ENCODE peak calls at places on chromosomes 6 and 20, in six cellular contexts. K is GM12878, R is Panc1, U is HCT116, T is HL-60, B is HepG2. V is an unnamed sample.

GRCh38 chr20:63323298-63323820 is 30.4 kb downstream of the COL20A1 start:
- DNase-seq in K (no peak), R (no peak), U (no peak), T (no peak), B (no peak), V (peak; percentile 49)

GRCh38 chr6:102749210-102749971 is 1355.9 kb downstream of the GRIK2 start:
- DNase-seq in K (no peak), R (no peak), U (no peak), T (no peak), B (no peak), V (no peak)

GRCh38 chr20:23139524-23139923 is 53.4 kb upstream of the CD93 start:
- DNase-seq in K (no peak), R (no peak), U (no peak), T (no peak), B (no peak), V (no peak)

GRCh38 chr6:46378161-46378881 is 112.9 kb downstream of the RCAN2 start:
- DNase-seq in K (no peak), R (no peak), U (no peak), T (no peak), B (no peak), V (no peak)

GRCh38 chr6:142537612-142538478 is 236.0 kb downstream of the ADGRG6 start:
- DNase-seq in K (no peak), R (no peak), U (peak; percentile 34), T (no peak), B (peak; percentile 45), V (peak; percentile 76)

GRCh38 chr6:7035837-7036249 is 71.9 kb upstream of the RREB1 start:
- DNase-seq in K (no peak), R (no peak), U (no peak), T (no peak), B (no peak), V (no peak)

GRCh38 chr20:24503352-24503931 is 34.0 kb downstream of the SYNDIG1 start:
- DNase-seq in K (no peak), R (no peak), U (no peak), T (no peak), B (no peak), V (no peak)

GRCh38 chr20:60535211-60535610 is 577.0 kb downstream of the CDH26 start:
- DNase-seq in K (no peak), R (no peak), U (no peak), T (no peak), B (no peak), V (no peak)

GRCh38 chr20:32522525-32522774 is 62.7 kb downstream of the NOL4L start:
- DNase-seq in K (no peak), R (no peak), U (no peak), T (no peak), B (no peak), V (no peak)

GRCh38 chr6:89044988-89045387 is 35.6 kb upstream of the PNRC1 start:
- DNase-seq in K (no peak), R (no peak), U (no peak), T (peak; percentile 67), B (no peak), V (no peak)

DNA sequence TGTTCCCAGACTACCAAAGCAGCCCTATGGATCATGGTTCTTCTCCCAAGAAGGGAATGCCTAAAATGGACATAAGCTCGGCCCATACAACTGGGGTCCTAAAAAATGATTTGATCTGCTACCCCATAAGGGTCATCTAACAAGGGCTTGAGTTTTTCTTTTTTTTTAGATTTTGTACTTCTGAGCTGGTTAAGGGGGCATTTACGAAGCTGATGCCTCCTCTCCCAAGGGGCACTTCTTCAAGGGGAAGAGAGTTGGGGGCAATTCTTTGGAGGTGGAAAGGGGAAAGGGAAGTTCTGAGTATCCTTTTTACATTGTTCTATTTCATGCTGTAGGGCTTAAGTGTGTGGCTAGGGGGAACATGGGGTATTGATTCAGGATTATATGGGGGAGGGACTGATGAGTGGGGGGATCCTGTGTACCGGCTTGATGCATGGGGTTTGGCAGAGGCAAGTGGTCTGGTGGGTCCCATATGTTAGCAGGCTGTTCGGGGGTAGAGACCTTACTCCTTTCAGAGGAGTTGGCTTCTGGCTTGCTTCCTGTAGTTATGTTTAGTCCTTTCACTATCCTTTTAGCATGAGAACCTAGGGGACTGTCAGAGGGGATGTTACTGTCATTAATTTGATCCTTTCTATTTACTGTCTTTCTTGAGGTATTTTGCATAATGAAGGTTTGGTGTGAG is 8.1 kb upstream of the ZNFX1 start:
- DNase-seq in K (no peak), R (no peak), U (no peak), T (no peak), B (no peak), V (no peak)
- TF ChIP-seq POLR2AphosphoS5 in K (peak; percentile 71), R (peak; percentile 55), U (no peak), T (peak; percentile 37), B (peak; percentile 9), V (no peak)

DNA sequence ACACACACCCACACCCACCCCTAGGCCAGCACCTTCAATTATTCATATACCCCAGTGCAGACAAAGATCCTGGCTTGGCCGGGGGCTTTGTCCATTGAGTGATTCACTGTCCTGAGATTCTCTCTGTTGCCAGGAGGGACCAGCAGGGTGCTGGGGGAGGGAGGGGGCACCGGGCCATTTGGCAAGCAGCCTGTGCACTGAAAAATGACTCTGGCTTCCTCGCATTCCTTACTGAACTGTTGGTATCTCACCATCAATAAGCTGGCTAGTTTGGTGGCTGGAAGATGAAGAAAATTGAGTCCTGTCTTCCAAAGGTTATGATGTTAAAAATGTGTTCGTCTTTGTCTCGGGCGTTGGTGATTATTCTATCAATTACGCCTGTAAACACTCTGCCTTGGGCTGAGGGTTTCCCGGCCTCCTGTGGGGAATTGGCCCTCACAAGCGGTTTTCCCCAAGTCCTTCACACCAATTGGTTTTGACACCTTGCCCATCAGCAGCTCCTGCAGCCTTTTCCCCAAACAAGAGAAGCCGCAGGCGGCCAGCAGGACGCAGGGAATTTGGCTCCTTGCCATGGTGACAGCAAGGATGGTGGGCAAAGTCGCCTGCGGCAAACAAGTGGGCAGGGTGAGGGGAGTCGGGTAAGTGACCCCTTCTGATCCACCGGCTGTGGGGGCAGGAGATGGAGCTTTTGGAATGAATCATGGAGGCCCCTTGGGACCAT is 4.9 kb downstream of the VSTM2L start:
- DNase-seq in K (no peak), R (no peak), U (no peak), T (no peak), B (no peak), V (peak; percentile 55)
- H3K27ac ChIP-seq in K (no peak overlapping the region), R (no peak overlapping the region), U (no peak overlapping the region), T (no peak overlapping the region), B (no peak overlapping the region), V (no peak overlapping the region)

GRCh38 chr20:20360464-20360863 is 7.4 kb upstream of the INSM1 start:
- DNase-seq in K (no peak), R (peak; percentile 39), U (peak; percentile 40), T (no peak), B (peak; percentile 67), V (peak; percentile 75)
- TF ChIP-seq REST in K (no peak), R (no peak), U (no peak), T (no peak), B (no peak), V (no peak)

GRCh38 chr6:36056178-36056577 is 28.6 kb downstream of the MAPK14 start:
- DNase-seq in K (no peak), R (no peak), U (no peak), T (no peak), B (no peak), V (no peak)

GRCh38 chr6:36054965-36055364 is 27.4 kb downstream of the MAPK14 start:
- DNase-seq in K (no peak), R (no peak), U (no peak), T (no peak), B (no peak), V (no peak)

GRCh38 chr6:36052092-36052491 is 24.5 kb downstream of the MAPK14 start:
- DNase-seq in K (no peak), R (no peak), U (no peak), T (no peak), B (no peak), V (no peak)

GRCh38 chr6:36054415-36054814 is 26.8 kb downstream of the MAPK14 start:
- DNase-seq in K (no peak), R (no peak), U (no peak), T (no peak), B (no peak), V (no peak)

DNA sequence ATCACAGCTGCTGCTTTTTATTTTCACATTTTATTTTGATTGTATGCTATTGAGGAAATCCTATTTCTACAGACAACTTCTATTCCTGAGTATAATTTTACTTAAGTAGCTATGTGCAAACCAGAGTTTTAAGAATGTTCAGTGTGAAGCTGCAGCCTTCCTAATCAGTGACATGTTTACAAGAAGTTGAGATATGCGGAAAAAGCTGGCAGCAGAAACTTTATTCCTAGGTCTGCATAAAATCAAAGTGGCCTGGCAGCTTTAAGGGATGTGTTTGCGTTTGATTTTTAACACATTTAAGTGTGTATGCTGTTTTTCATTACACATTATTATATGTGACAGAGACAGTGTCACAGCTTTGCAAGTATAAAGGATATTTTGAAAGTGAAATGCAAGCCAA is 26.3 kb downstream of the MAPK14 start:
- DNase-seq in K (no peak), R (no peak), U (no peak), T (no peak), B (no peak), V (no peak)
- TF ChIP-seq POLR2AphosphoS5 in K (no peak), R (no peak), U (no peak), T (no peak), B (no peak), V (no peak)

GRCh38 chr20:10781526-10781925 is 107.7 kb upstream of the JAG1 start:
- DNase-seq in K (peak; percentile 48), R (no peak), U (no peak), T (no peak), B (no peak), V (no peak)

GRCh38 chr20:10780901-10781300 is 107.1 kb upstream of the JAG1 start:
- DNase-seq in K (no peak), R (no peak), U (no peak), T (no peak), B (no peak), V (no peak)

GRCh38 chr20:10777713-10778112 is 103.9 kb upstream of the JAG1 start:
- DNase-seq in K (no peak), R (no peak), U (no peak), T (no peak), B (no peak), V (no peak)

GRCh38 chr20:10783660-10784336 is 110.0 kb upstream of the JAG1 start:
- DNase-seq in K (no peak), R (no peak), U (no peak), T (no peak), B (no peak), V (peak; percentile 62)

DNA sequence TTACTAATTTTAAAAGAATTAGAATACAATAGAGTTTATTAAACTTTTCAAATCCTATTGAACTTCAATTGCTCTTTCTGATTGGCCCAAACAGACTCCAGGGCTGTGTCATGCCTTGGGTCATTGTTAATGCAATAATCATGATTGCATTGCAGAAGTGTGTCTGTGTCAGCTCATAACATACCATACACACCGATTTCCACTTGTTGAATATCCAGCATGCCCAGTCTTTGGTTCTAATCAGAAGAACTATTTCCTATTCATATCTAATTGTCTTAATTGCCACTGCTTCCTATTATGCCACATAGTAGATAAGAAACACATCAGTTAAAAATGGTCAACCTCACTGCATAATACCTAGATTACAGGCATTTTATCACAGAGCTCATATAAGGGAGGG is 106.1 kb upstream of the JAG1 start:
- DNase-seq in K (no peak), R (no peak), U (no peak), T (no peak), B (no peak), V (no peak)
- H3K27ac ChIP-seq in K (no peak overlapping the region), R (no peak overlapping the region), U (no peak overlapping the region), T (no peak overlapping the region), B (no peak overlapping the region), V (no peak overlapping the region)

GRCh38 chr6:77837034-77837784 is 184.4 kb downstream of the MEI4 start:
- DNase-seq in K (no peak), R (no peak), U (no peak), T (no peak), B (no peak), V (no peak)
- TF ChIP-seq REST in K (no peak), R (no peak), U (no peak), T (no peak), B (no peak), V (no peak)